ENCODE peak calls at places on chromosome 3, in five cellular contexts. Y, C, B, Q and X are unnamed samples.

GRCh38 chr3:41329881-41330280 is 130.6 kb downstream of the CTNNB1 start:
- DNase-seq in Y (no peak), C (no peak), B (no peak), Q (no peak), X (no peak)

GRCh38 chr3:150449169-150449721 is 41.1 kb downstream of the TSC22D2 start:
- DNase-seq in Y (no peak), C (no peak), B (no peak), Q (no peak), X (no peak)

GRCh38 chr3:73719877-73720276 is 95.1 kb upstream of the PDZRN3 start:
- DNase-seq in Y (no peak), C (no peak), B (peak), Q (peak), X (no peak)

GRCh38 chr3:99789322-99789721 is 28.3 kb upstream of the CMSS1 start:
- DNase-seq in Y (peak), C (no peak), B (peak), Q (peak), X (no peak)

GRCh38 chr3:53668872-53669271 is 174.5 kb downstream of the CACNA1D start:
- DNase-seq in Y (no peak), C (no peak), B (no peak), Q (no peak), X (no peak)

GRCh38 chr3:71010731-71011455 is 572.6 kb downstream of the FOXP1 start:
- DNase-seq in Y (no peak), C (no peak), B (no peak), Q (no peak), X (no peak)

GRCh38 chr3:152786977-152787681 is 47.8 kb upstream of the P2RY1 start:
- DNase-seq in Y (no peak), C (no peak), B (no peak), Q (no peak), X (no peak)

GRCh38 chr3:72190050-72190449 is 405.1 kb upstream of the PROK2 start:
- DNase-seq in Y (no peak), C (no peak), B (no peak), Q (no peak), X (no peak)

GRCh38 chr3:15098503-15099363 is at the start of gene RBSN:
- DNase-seq in Y (peak), C (peak), B (peak), Q (peak), X (peak)
- TF ChIP-seq POLR2A in Y (peak), C (no peak), B (peak), Q (peak), X (peak)

DNA sequence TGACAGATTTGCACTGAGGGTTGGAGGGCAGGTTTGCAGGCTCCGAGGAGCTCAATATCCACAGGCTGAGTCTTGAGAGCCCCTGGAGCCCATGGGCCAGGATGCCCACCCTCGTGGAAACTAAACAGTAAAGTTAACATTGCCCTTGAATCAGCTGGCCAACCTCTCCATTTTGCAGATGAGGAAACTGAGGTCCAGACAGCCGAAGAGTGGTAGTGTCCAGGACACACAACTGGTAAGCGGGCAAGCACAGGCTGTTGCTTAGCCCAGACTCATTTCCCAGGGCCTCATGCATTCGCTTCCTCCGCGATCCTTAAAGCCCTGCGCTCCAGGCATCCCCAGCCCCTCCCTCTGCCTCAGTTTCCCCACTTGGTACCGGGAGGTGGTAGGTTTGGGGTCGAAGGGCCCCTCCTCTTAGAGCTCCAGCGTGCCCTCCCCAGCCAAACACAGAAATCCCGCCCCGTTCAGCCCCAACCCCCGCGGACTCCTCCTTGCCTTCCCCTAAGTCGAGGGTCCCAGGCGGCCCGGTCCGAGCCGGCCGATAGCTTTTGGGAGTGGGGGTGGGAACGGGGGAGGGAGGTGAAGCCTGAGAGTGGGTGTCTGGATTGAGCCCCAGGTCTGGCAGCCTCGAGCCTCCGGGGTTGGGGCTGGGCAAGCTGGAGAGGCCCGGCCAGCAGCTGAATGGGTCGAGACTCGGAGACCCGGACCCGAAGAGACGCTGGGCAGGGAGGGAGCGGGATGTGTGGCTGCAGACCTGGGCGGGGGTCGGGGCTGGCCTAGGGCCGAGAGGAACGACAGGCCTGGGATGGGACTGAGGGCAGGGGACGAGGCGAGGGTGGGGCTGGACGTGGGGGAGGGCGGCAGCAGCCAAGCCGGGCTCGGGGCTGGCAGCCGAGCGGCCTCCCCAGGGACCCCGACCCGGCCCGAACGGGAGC is 3.6 kb downstream of the PTH1R start:
- DNase-seq in Y (no peak), C (no peak), B (no peak), Q (no peak), X (no peak)
- H3K4me3 ChIP-seq in Y (peak), C (peak), B (no peak), Q (peak), X (peak)

GRCh38 chr3:25962255-25962654 is 172.4 kb downstream of the OXSM start:
- DNase-seq in Y (no peak), C (no peak), B (no peak), Q (no peak), X (no peak)
- TF ChIP-seq CTCF in Y (no peak), C (no peak), B (no peak), Q (no peak), X (no peak)

GRCh38 chr3:196634851-196635250 is 4.6 kb upstream of the NRROS start:
- DNase-seq in Y (no peak), C (no peak), B (no peak), Q (no peak), X (no peak)
- TF ChIP-seq POLR2A in Y (no peak), C (no peak), B (no peak), Q (no peak), X (no peak)

GRCh38 chr3:174844746-174845145 is 14.4 kb upstream of the NAALADL2 start:
- DNase-seq in Y (no peak), C (no peak), B (no peak), Q (no peak), X (no peak)
- H3K4me3 ChIP-seq in Y (no peak), C (no peak), B (no peak), Q (no peak), X (no peak)

DNA sequence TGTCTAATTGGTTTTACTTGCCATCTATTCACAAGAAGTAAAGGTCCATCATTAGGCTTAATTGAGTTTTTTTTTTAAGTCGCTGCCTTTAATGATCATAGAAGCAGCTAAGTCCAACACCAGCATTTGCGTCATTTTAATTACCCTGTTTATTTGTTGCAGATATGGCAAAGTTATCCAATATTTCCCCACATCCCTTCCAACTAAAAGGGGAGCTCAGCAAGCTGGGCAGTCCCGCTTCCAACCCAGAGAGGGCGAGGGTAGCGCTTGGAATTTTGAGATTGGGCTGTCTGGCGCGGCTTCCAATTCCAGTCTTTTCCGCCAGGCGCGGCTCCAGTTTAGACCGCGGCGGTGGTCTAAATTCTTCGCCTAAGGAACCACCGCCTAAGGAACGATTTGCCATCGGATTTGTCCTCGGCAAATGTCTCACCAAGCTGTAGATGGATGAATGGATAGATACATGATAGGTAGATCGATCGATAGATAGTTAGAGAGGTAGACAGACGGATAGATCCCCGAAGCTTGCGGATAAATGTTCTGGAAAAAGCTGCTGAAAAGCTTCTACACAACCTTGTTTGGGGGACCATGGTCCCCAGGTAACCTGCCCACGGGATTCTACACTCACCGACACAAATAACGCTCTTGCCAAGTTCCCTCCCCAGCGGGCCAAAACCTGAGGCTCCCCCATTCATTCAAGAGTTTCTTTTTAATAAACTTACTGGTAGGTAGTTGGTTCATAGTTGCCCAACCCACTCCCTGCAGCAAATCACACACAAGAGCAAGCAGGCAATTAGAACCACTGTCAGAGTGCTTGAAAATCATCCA is 49.2 kb downstream of the ZIC4 start:
- DNase-seq in Y (no peak), C (no peak), B (no peak), Q (no peak), X (no peak)
- TF ChIP-seq CTCF in Y (no peak), C (no peak), B (no peak), Q (no peak), X (no peak)

DNA sequence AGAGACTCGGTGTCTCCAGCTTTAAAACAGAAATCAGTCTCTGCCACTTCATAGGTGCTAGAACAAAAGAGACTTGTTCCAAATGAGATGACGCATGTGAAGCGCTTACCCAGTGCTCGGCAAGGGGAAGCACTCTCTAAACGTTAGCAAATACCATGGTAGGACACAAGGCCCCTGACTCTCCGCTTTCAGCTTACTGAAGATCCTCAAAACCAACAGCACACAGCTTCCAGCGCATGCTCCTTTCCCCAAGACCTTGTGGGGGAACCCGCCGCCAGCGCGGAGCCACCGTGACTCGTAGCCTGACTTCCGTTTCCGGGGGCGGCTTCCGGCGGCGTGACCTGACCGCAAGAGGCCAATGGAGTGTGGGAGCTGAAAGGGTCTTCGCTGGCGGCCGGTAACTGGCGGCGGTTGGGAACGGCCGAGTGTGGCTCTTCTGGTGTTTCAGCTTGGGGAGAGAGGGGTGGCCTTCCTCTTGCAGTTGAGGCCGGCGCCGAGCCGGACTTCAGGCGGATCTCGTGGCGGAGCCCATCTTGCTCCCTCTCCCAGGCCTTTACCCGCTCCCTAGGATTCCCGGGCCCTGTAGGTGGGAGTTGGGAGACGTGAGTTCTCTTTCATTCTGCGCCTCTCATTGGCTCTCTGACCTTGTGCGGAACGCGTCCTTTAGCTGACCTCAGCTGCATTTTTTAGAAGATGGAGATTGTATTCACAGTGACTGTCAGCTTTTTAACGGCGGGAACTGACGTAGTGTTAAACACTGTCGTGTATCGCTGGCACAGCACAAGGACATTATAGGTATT is at the start of gene THUMPD3:
- DNase-seq in Y (peak), C (peak), B (peak), Q (peak), X (peak)
- TF ChIP-seq POLR2A in Y (peak), C (no peak), B (peak), Q (peak), X (peak)

DNA sequence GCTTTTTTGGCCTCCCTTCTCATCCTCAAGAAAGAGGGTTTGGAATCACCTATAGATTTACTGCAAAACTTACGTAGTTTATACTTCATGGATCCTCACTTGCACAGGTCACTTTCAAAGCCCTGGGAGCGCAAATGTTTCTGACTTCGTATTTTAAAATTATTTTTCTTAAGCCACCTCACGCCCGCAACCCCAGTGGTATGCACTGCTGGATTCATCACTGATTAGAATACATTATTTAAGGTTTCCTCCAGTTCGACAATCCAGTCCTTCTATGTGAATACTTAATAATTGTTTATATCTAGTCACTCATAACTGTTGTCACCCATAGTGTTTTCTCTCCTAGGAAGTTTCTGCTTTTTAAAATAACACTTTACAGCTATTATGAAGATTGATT is 339.9 kb downstream of the CHL1 start:
- DNase-seq in Y (no peak), C (no peak), B (no peak), Q (no peak), X (no peak)
- H3K4me3 ChIP-seq in Y (peak), C (peak), B (no peak), Q (peak), X (no peak)

GRCh38 chr3:19063936-19064335 is 84.4 kb upstream of the KCNH8 start:
- DNase-seq in Y (no peak), C (no peak), B (no peak), Q (no peak), X (no peak)

GRCh38 chr3:19070325-19070724 is 78.0 kb upstream of the KCNH8 start:
- DNase-seq in Y (no peak), C (no peak), B (no peak), Q (no peak), X (no peak)

GRCh38 chr3:19060404-19060803 is 87.9 kb upstream of the KCNH8 start:
- DNase-seq in Y (no peak), C (no peak), B (no peak), Q (no peak), X (no peak)

GRCh38 chr3:19065027-19065426 is 83.3 kb upstream of the KCNH8 start:
- DNase-seq in Y (no peak), C (no peak), B (no peak), Q (no peak), X (no peak)
- TF ChIP-seq CTCF in Y (no peak), C (peak), B (peak), Q (peak), X (peak)

DNA sequence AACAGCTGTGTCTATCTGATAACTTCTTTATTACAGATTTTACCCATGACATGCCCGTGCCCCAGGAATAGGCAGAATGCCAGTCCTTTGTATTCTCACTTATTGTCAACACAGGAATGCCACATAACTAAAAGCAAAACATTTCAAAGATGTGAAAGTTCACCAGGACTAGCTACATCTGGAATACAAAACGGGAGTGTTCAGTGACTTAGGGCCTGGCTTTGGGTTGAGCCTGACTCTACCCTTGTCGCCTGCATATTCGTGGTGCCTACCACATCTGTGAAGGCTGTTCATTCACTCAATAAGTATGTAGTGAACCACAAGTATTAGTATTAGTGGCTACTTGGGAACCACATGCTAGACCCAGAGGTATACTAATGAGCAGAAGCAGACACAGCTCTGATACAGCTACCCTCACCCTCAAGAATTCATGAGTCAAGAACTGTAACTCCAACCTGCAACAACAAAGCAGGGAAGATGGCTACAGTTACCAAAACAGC is 2.8 kb downstream of the TNFSF10 start:
- DNase-seq in Y (no peak), C (no peak), B (no peak), Q (no peak), X (no peak)
- TF ChIP-seq POLR2A in Y (no peak), C (no peak), B (no peak), Q (no peak), X (no peak)